ENCODE peak calls at places on chromosomes 4 and X, in six cellular contexts. K is GM23248; U is mesendoderm; J is stimulated activated CD4-positive, alpha-beta T cell treated with anti-CD3 and anti-CD28 coated beads, Interleukin-15, amount 100 ng/mL, for 1 hour; D is GM12891; R is fibroblast of mammary gland. O is an unnamed sample.

GRCh38 chrX:17638731-17639130 is 98.6 kb upstream of the SCML1 start:
- DNase-seq in J (no peak), R (no peak), K (no peak), U (no peak), D (no peak), O (no peak)

GRCh38 chrX:136021903-136022302 is 36.7 kb downstream of the SLC9A6 start:
- DNase-seq in U (no peak), J (no peak), D (no peak), K (no peak), R (no peak), O (no peak)

GRCh38 chr4:52658671-52659015 is 458 bp downstream of the USP46 start:
- DNase-seq in R (no peak), D (peak; percentile 48), U (peak; percentile 41), J (no peak), K (peak; percentile 35), O (no peak)

GRCh38 chr4:140426610-140427103 is 791 bp downstream of the CLGN start:
- DNase-seq in K (peak; percentile 1), J (no peak), U (peak; percentile 78), R (no peak), D (peak; percentile 18), O (no peak)

GRCh38 chr4:77007358-77008230 is 58.0 kb downstream of the SEPTIN11 start:
- DNase-seq in D (no peak), K (peak; percentile 80), U (no peak), R (peak; percentile 71), J (no peak), O (no peak)

GRCh38 chr4:10100734-10101216 is 15.8 kb downstream of the WDR1 start:
- DNase-seq in K (no peak), D (no peak), J (no peak), R (no peak), U (no peak), O (no peak)

GRCh38 chr4:176988226-176988625 is 195.5 kb upstream of the VEGFC start:
- DNase-seq in R (peak; percentile 98), U (peak; percentile 13), K (peak; percentile 99), J (no peak), D (no peak), O (no peak)

GRCh38 chr4:81522711-81523110 is 51.0 kb upstream of the RASGEF1B start:
- DNase-seq in K (no peak), R (no peak), J (no peak), U (no peak), D (no peak), O (no peak)

GRCh38 chr4:114178392-114178791 is 198.9 kb upstream of the ARSJ start:
- DNase-seq in R (no peak), U (no peak), D (no peak), K (no peak), J (no peak), O (no peak)

GRCh38 chrX:154426916-154427792 is 1.3 kb upstream of the ATP6AP1 start:
- DNase-seq in K (no peak), R (no peak), U (no peak), D (no peak), J (no peak), O (no peak)

GRCh38 chr4:84799318-84799717 is 167.2 kb downstream of the WDFY3 start:
- DNase-seq in U (no peak), R (no peak), D (no peak), K (peak; percentile 13), J (no peak), O (no peak)

GRCh38 chr4:140095694-140096482 is 58.1 kb downstream of the MAML3 start:
- DNase-seq in U (peak; percentile 48), J (no peak), K (peak; percentile 92), R (peak; percentile 99), D (no peak), O (no peak)

GRCh38 chr4:7598939-7599790 is 164.4 kb upstream of the PSAPL1 start:
- DNase-seq in J (no peak), U (no peak), R (no peak), K (no peak), D (no peak), O (no peak)

GRCh38 chrX:48466696-48467095 is 3.4 kb downstream of the SLC38A5 start:
- DNase-seq in U (peak; percentile 14), D (no peak), R (no peak), K (no peak), J (no peak), O (no peak)

GRCh38 chr4:81722229-81722900 is 250.7 kb upstream of the RASGEF1B start:
- DNase-seq in R (no peak), J (no peak), D (no peak), U (no peak), K (no peak), O (no peak)

GRCh38 chrX:10197597-10198210 is 40.9 kb downstream of the CLCN4 start:
- DNase-seq in J (no peak), R (no peak), U (no peak), K (no peak), D (no peak), O (no peak)

O was measured in activated T-helper 1 cell treated with anti-CD3 and anti-CD28 coated beads, Interleukin-2, amount 50 U/mL, for 16 hours.